ENCODE peak calls at places on chromosomes 2 and 18, in ten cellular contexts. V is HCT116; D is GM23338; B is CD8-positive, alpha-beta T cell; F is right lobe of liver; J is colonic mucosa; E is testis; C is BJ; L is transverse colon; I is uterus. Z is an unnamed sample.

GRCh38 chr2:75614062-75614710 is 32.4 kb upstream of the MRPL19 start:
- DNase-seq in V (no peak), D (no peak), B (no peak), F (no peak), J (no peak), E (no peak), C (no peak), L (no peak), I (no peak), Z (no peak)

GRCh38 chr2:152611458-152612231 is 105.6 kb downstream of the PRPF40A start:
- DNase-seq in V (no peak), D (no peak), B (no peak), F (no peak), J (peak; percentile 28), E (peak; percentile 40), C (no peak), L (peak; percentile 15), I (peak; percentile 46), Z (no peak)

GRCh38 chr2:8827729-8828128 is 9.7 kb downstream of the KIDINS220 start:
- DNase-seq in V (no peak), D (peak; percentile 12), B (no peak), F (no peak), J (no peak), E (no peak), C (no peak), L (no peak), I (no peak), Z (no peak)

GRCh38 chr2:239078128-239078924 is 230.4 kb downstream of the TWIST2 start:
- DNase-seq in V (no peak), D (no peak), B (no peak), F (no peak), J (no peak), E (no peak), C (no peak), L (no peak), I (no peak), Z (no peak)

GRCh38 chr2:48849770-48850169 is 94.2 kb upstream of the LHCGR start:
- DNase-seq in V (no peak), D (no peak), B (no peak), F (no peak), J (no peak), E (no peak), C (peak; percentile 15), L (no peak), I (no peak), Z (no peak)

GRCh38 chr2:168726375-168726774 is 76.1 kb upstream of the NOSTRIN start:
- DNase-seq in V (no peak), D (no peak), B (no peak), F (no peak), J (no peak), E (no peak), C (no peak), L (no peak), I (no peak), Z (no peak)

GRCh38 chr18:61738488-61738887 is 154.3 kb downstream of the RNF152 start:
- DNase-seq in V (no peak), D (no peak), B (no peak), F (no peak), J (no peak), E (no peak), C (no peak), L (no peak), I (no peak), Z (no peak)

GRCh38 chr2:96118698-96119388 is 2.5 kb upstream of the ADRA2B start:
- DNase-seq in V (no peak), D (no peak), B (no peak), F (no peak), J (no peak), E (no peak), C (no peak), L (no peak), I (no peak), Z (peak; percentile 49)

GRCh38 chr2:172373761-172374160 is 53.6 kb upstream of the ITGA6 start:
- DNase-seq in V (no peak), D (no peak), B (no peak), F (no peak), J (no peak), E (no peak), C (no peak), L (no peak), I (no peak), Z (no peak)

GRCh38 chr2:215870986-215871385 is 142.4 kb downstream of the MREG start:
- DNase-seq in V (peak; percentile 36), D (peak; percentile 75), B (no peak), F (no peak), J (no peak), E (no peak), C (no peak), L (no peak), I (no peak), Z (no peak)

GRCh38 chr18:26549103-26549485 is 741 bp upstream of the KCTD1 start:
- DNase-seq in V (no peak), D (peak; percentile 63), B (no peak), F (peak; percentile 41), J (peak; percentile 52), E (no peak), C (no peak), L (peak; percentile 38), I (peak; percentile 26), Z (peak; percentile 80)

GRCh38 chr18:26546875-26547301 is 1.5 kb downstream of the KCTD1 start:
- DNase-seq in V (no peak), D (no peak), B (no peak), F (peak; percentile 20), J (peak; percentile 20), E (peak; percentile 15), C (no peak), L (no peak), I (no peak), Z (peak; percentile 21)

GRCh38 chr18:26548144-26549102 is at the start of gene KCTD1:
- DNase-seq in V (peak; percentile 56), D (peak; percentile 95), B (peak; percentile 26), F (peak; percentile 83), J (peak; percentile 90), E (peak; percentile 92), C (no peak), L (peak; percentile 85), I (peak; percentile 67), Z (peak; percentile 87)

GRCh38 chr18:26546170-26546874 is 2.0 kb downstream of the KCTD1 start:
- DNase-seq in V (no peak), D (no peak), B (no peak), F (no peak), J (no peak), E (no peak), C (no peak), L (no peak), I (no peak), Z (no peak)

GRCh38 chr18:26547302-26548143 is 830 bp downstream of the KCTD1 start:
- DNase-seq in V (no peak), D (peak; percentile 92), B (peak; percentile 12), F (peak; percentile 68), J (peak; percentile 70), E (peak; percentile 79), C (no peak), L (peak; percentile 60), I (peak; percentile 67), Z (peak; percentile 70)
- TF ChIP-seq CTCF in V (no peak), D (peak; percentile 48), B (no peak), F (peak; percentile 28), J (peak; percentile 12), E (peak; percentile 13), C (peak; percentile 70), L (peak; percentile 34), I (peak; percentile 43), Z (no peak)

GRCh38 chr2:171036532-171036931 is 107.5 kb downstream of the GORASP2 start:
- DNase-seq in V (no peak), D (no peak), B (no peak), F (no peak), J (no peak), E (no peak), C (no peak), L (no peak), I (no peak), Z (no peak)

DNA sequence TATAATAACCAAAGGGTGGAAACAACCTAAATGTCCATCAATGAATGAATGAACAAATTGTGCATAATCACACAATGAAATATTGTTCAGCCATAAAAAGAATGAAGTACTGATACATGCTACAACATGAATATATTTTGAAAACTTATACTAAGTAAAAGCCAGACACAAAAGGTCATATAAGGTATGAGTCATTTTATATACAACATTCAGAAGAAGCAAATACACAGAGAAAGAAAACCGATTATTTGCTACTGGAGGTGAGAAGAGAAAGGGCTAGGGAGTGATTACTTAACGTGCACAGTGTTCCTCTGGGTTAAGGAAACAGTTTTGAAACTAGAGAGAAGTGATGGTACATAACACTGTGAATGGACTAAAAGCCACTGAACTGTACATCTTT is 105.3 kb downstream of the GORASP2 start:
- DNase-seq in V (no peak), D (no peak), B (no peak), F (no peak), J (no peak), E (no peak), C (no peak), L (no peak), I (no peak), Z (no peak)
- H3K36me3 ChIP-seq in V (peaks cover 10% of the 10 kb centered on the region), D (peaks cover 6% of the 10 kb centered on the region), B (peaks cover 15% of the 10 kb centered on the region), F (peaks cover 11% of the 10 kb centered on the region), J (no peaks in the 10 kb centered on the region), E (no peaks in the 10 kb centered on the region), C (peaks cover 3% of the 10 kb centered on the region), L (no peaks in the 10 kb centered on the region), I (no peaks in the 10 kb centered on the region), Z (no peaks in the 10 kb centered on the region)

GRCh38 chr18:67463829-67464228 is 52.7 kb downstream of the DSEL start:
- DNase-seq in V (no peak), D (peak; percentile 63), B (no peak), F (no peak), J (no peak), E (no peak), C (no peak), L (no peak), I (no peak), Z (no peak)
- TF ChIP-seq CTCF in V (no peak), D (peak; percentile 68), B (no peak), F (no peak), J (no peak), E (no peak), C (peak; percentile 5), L (no peak), I (no peak), Z (no peak)

GRCh38 chr2:241654551-241654950 is 17.1 kb downstream of the ATG4B start:
- DNase-seq in V (no peak), D (no peak), B (no peak), F (no peak), J (no peak), E (no peak), C (no peak), L (no peak), I (no peak), Z (no peak)

GRCh38 chr2:241652722-241653121 is 15.2 kb downstream of the ATG4B start:
- DNase-seq in V (no peak), D (no peak), B (no peak), F (no peak), J (no peak), E (no peak), C (no peak), L (no peak), I (no peak), Z (no peak)

GRCh38 chr2:241649927-241650326 is 12.4 kb downstream of the ATG4B start:
- DNase-seq in V (no peak), D (no peak), B (no peak), F (no peak), J (no peak), E (no peak), C (no peak), L (no peak), I (no peak), Z (no peak)

GRCh38 chr2:241653210-241653750 is 15.8 kb downstream of the ATG4B start:
- DNase-seq in V (no peak), D (no peak), B (no peak), F (no peak), J (no peak), E (no peak), C (no peak), L (no peak), I (no peak), Z (no peak)

GRCh38 chr2:241652142-241652541 is 14.6 kb downstream of the ATG4B start:
- DNase-seq in V (no peak), D (no peak), B (no peak), F (no peak), J (no peak), E (no peak), C (no peak), L (no peak), I (no peak), Z (no peak)
- H3K36me3 ChIP-seq in V (peaks cover 21% of the 10 kb centered on the region), D (peaks cover 6% of the 10 kb centered on the region), B (peaks cover 43% of the 10 kb centered on the region), F (peaks cover 14% of the 10 kb centered on the region), J (peaks cover 23% of the 10 kb centered on the region), E (no peaks in the 10 kb centered on the region), C (peaks cover 28% of the 10 kb centered on the region), L (no peaks in the 10 kb centered on the region), I (no peaks in the 10 kb centered on the region), Z (peaks cover 43% of the 10 kb centered on the region)